ENCODE peak calls at places on chromosomes 7 and 10, in six cellular contexts. B, F, Z, H, D and O are unnamed samples.

GRCh38 chr7:34755008-34755407 is 97.0 kb downstream of the NPSR1 start:
- DNase-seq in B (no peak), F (no peak), Z (no peak), H (no peak), D (no peak), O (no peak)

GRCh38 chr10:103548581-103549348 is 55.3 kb downstream of the NEURL1 start:
- DNase-seq in B (peak), F (peak), Z (no peak), H (peak), D (no peak), O (no peak)

GRCh38 chr10:15710455-15710854 is 9.3 kb downstream of the ITGA8 start:
- DNase-seq in B (no peak), F (no peak), Z (no peak), H (no peak), D (no peak), O (no peak)

GRCh38 chr7:44098092-44099068 is 5.8 kb upstream of the AEBP1 start:
- DNase-seq in B (no peak), F (no peak), Z (no peak), H (no peak), D (no peak), O (no peak)

GRCh38 chr10:94115725-94116124 is 122.0 kb downstream of the PLCE1 start:
- DNase-seq in B (no peak), F (no peak), Z (no peak), H (no peak), D (no peak), O (peak)

GRCh38 chr7:30543815-30544525 is 39.3 kb upstream of the GGCT start:
- DNase-seq in B (no peak), F (no peak), Z (no peak), H (no peak), D (no peak), O (no peak)

GRCh38 chr7:51060536-51060935 is 256.1 kb downstream of the COBL start:
- DNase-seq in B (no peak), F (no peak), Z (no peak), H (no peak), D (peak), O (no peak)

GRCh38 chr7:151759591-151760042 is 117.3 kb downstream of the PRKAG2 start:
- DNase-seq in B (peak), F (peak), Z (peak), H (no peak), D (peak), O (peak)

GRCh38 chr7:135334830-135335543 is 101.3 kb downstream of the STRA8 start:
- DNase-seq in B (no peak), F (no peak), Z (no peak), H (no peak), D (no peak), O (no peak)

GRCh38 chr10:73398024-73398423 is 15.8 kb downstream of the ANXA7 start:
- DNase-seq in B (no peak), F (no peak), Z (no peak), H (no peak), D (no peak), O (no peak)

GRCh38 chr7:17915796-17916195 is 24.5 kb downstream of the SNX13 start:
- DNase-seq in B (no peak), F (no peak), Z (no peak), H (no peak), D (no peak), O (no peak)

GRCh38 chr7:19648791-19649190 is 60.0 kb downstream of the POLR1F start:
- DNase-seq in B (no peak), F (no peak), Z (no peak), H (no peak), D (peak), O (no peak)

GRCh38 chr10:86594535-86594934 is 59.8 kb upstream of the OPN4 start:
- DNase-seq in B (no peak), F (no peak), Z (no peak), H (no peak), D (peak), O (peak)

GRCh38 chr10:32337343-32337742 is 9.6 kb downstream of the EPC1 start:
- DNase-seq in B (no peak), F (no peak), Z (no peak), H (no peak), D (no peak), O (no peak)

GRCh38 chr7:112481833-112482669 is 1.3 kb downstream of the LSMEM1 start:
- DNase-seq in B (no peak), F (no peak), Z (peak), H (no peak), D (peak), O (peak)

GRCh38 chr10:7763929-7764328 is 23.9 kb downstream of the KIN start:
- DNase-seq in B (no peak), F (no peak), Z (no peak), H (no peak), D (peak), O (no peak)

GRCh38 chr10:484441-484924 is 205.0 kb downstream of the DIP2C start:
- DNase-seq in B (no peak), F (peak), Z (no peak), H (no peak), D (peak), O (no peak)

GRCh38 chr10:29862926-29863614 is 196.3 kb downstream of the JCAD start:
- DNase-seq in B (no peak), F (no peak), Z (no peak), H (no peak), D (no peak), O (no peak)

GRCh38 chr7:128931186-128931798 is 6.4 kb upstream of the IRF5 start:
- DNase-seq in B (no peak), F (no peak), Z (no peak), H (peak), D (no peak), O (no peak)

GRCh38 chr7:47546171-47546570 is 35.7 kb downstream of the TNS3 start:
- DNase-seq in B (no peak), F (no peak), Z (no peak), H (peak), D (no peak), O (no peak)

GRCh38 chr10:69278446-69278963 is at the start of gene HK1:
- DNase-seq in B (no peak), F (no peak), Z (no peak), H (no peak), D (no peak), O (no peak)

GRCh38 chr7:44678468-44679179 is 70.0 kb upstream of the ZMIZ2 start:
- DNase-seq in B (no peak), F (no peak), Z (peak), H (no peak), D (no peak), O (peak)

GRCh38 chr7:32204361-32205018 is 134.3 kb upstream of the PDE1C start:
- DNase-seq in B (no peak), F (peak), Z (peak), H (peak), D (peak), O (peak)

GRCh38 chr7:74121401-74122249 is 38.0 kb downstream of the LIMK1 start:
- DNase-seq in B (no peak), F (no peak), Z (no peak), H (no peak), D (no peak), O (no peak)

GRCh38 chr10:8033812-8034665 is 20.4 kb upstream of the GATA3 start:
- DNase-seq in B (no peak), F (no peak), Z (no peak), H (peak), D (no peak), O (no peak)

GRCh38 chr7:46764100-46764941 is 817.6 kb downstream of the TNS3 start:
- DNase-seq in B (no peak), F (peak), Z (no peak), H (no peak), D (no peak), O (peak)

GRCh38 chr10:69863580-69863979 is 61.9 kb downstream of the COL13A1 start:
- DNase-seq in B (no peak), F (no peak), Z (no peak), H (no peak), D (no peak), O (no peak)

GRCh38 chr7:27662490-27663205 is at the start of gene HIBADH:
- DNase-seq in B (peak), F (peak), Z (peak), H (peak), D (peak), O (peak)

GRCh38 chr10:33657154-33657900 is 322.9 kb upstream of the NRP1 start:
- DNase-seq in B (no peak), F (no peak), Z (no peak), H (no peak), D (no peak), O (no peak)

GRCh38 chr7:102220929-102221850 is 65.5 kb upstream of the SH2B2 start:
- DNase-seq in B (no peak), F (no peak), Z (no peak), H (no peak), D (no peak), O (no peak)

GRCh38 chr10:12973149-12973718 is 28.3 kb downstream of the CCDC3 start:
- DNase-seq in B (no peak), F (no peak), Z (no peak), H (no peak), D (no peak), O (no peak)

GRCh38 chr10:62437696-62438095 is 63.5 kb downstream of the ZNF365 start:
- DNase-seq in B (peak), F (peak), Z (no peak), H (no peak), D (peak), O (peak)

GRCh38 chr10:74593470-74593869 is 232.9 kb upstream of the KAT6B start:
- DNase-seq in B (no peak), F (no peak), Z (no peak), H (no peak), D (no peak), O (no peak)

GRCh38 chr10:67602268-67602950 is 93.6 kb downstream of the CTNNA3 start:
- DNase-seq in B (no peak), F (no peak), Z (no peak), H (no peak), D (no peak), O (no peak)

GRCh38 chr7:129773871-129774270 is 162.4 kb downstream of the NRF1 start:
- DNase-seq in B (no peak), F (no peak), Z (no peak), H (no peak), D (no peak), O (no peak)

GRCh38 chr7:157840913-157841756 is 504.3 kb downstream of the DNAJB6 start:
- DNase-seq in B (no peak), F (no peak), Z (no peak), H (peak), D (no peak), O (no peak)

GRCh38 chr7:16063691-16064090 is 357.6 kb downstream of the CRPPA start:
- DNase-seq in B (no peak), F (no peak), Z (no peak), H (no peak), D (no peak), O (no peak)

GRCh38 chr7:16891338-16891737 is 9.6 kb upstream of the AGR3 start:
- DNase-seq in B (peak), F (peak), Z (no peak), H (no peak), D (peak), O (peak)

GRCh38 chr10:93468532-93469213 is 13.5 kb downstream of the MYOF start:
- DNase-seq in B (no peak), F (no peak), Z (no peak), H (no peak), D (no peak), O (peak)